ENCODE peak calls at places on chromosomes 3 and 15, in five cellular contexts. Y is heart right ventricle, Q is upper lobe of right lung, F is gastrocnemius medialis, A is Panc1. H is an unnamed sample.

GRCh38 chr3:185131602-185132256 is 21.1 kb downstream of the C3orf70 start:
- DNase-seq in Y (no peak), Q (no peak), F (no peak), A (no peak), H (no peak)

GRCh38 chr3:65433480-65433879 is 605.2 kb downstream of the MAGI1 start:
- DNase-seq in Y (no peak), Q (no peak), F (no peak), A (no peak), H (no peak)

GRCh38 chr3:123584284-123584987 is 417 bp downstream of the HACD2 start:
- DNase-seq in Y (peak; percentile 47), Q (no peak), F (peak; percentile 50), A (no peak), H (peak; percentile 67)

GRCh38 chr15:82663186-82663600 is 16.0 kb upstream of the CPEB1 start:
- DNase-seq in Y (peak; percentile 26), Q (no peak), F (no peak), A (no peak), H (no peak)

GRCh38 chr15:25248583-25249235 is 190.1 kb downstream of the UBE3A start:
- DNase-seq in Y (peak; percentile 1), Q (peak; percentile 54), F (peak; percentile 6), A (no peak), H (peak; percentile 8)

GRCh38 chr15:46312133-46312740 is 677.4 kb downstream of the SQOR start:
- DNase-seq in Y (peak; percentile 73), Q (peak; percentile 64), F (peak; percentile 31), A (peak; percentile 36), H (peak; percentile 47)

GRCh38 chr3:27545061-27545460 is 60.9 kb upstream of the SLC4A7 start:
- DNase-seq in Y (no peak), Q (no peak), F (no peak), A (no peak), H (no peak)

GRCh38 chr3:53169045-53169831 is 8.2 kb downstream of the PRKCD start:
- DNase-seq in Y (no peak), Q (peak; percentile 76), F (no peak), A (no peak), H (no peak)

GRCh38 chr3:154220462-154220861 is 99.3 kb downstream of the ARHGEF26 start:
- DNase-seq in Y (no peak), Q (no peak), F (no peak), A (no peak), H (no peak)

GRCh38 chr3:172915911-172916514 is 165.5 kb downstream of the ECT2 start:
- DNase-seq in Y (no peak), Q (no peak), F (no peak), A (no peak), H (no peak)

GRCh38 chr3:17808994-17809393 is 66.6 kb upstream of the TBC1D5 start:
- DNase-seq in Y (no peak), Q (no peak), F (no peak), A (no peak), H (no peak)

GRCh38 chr3:29537889-29538609 is 257.2 kb downstream of the RBMS3 start:
- DNase-seq in Y (no peak), Q (no peak), F (no peak), A (no peak), H (no peak)

GRCh38 chr3:128849776-128850542 is 29.5 kb upstream of the ACAD9 start:
- DNase-seq in Y (no peak), Q (no peak), F (no peak), A (no peak), H (no peak)

GRCh38 chr3:127479449-127479848 is 111.1 kb downstream of the TPRA1 start:
- DNase-seq in Y (no peak), Q (peak; percentile 63), F (no peak), A (no peak), H (peak; percentile 32)

GRCh38 chr3:45848392-45848791 is 6.5 kb upstream of the LZTFL1 start:
- DNase-seq in Y (no peak), Q (no peak), F (no peak), A (no peak), H (no peak)

GRCh38 chr3:53800041-53800440 is 46.2 kb downstream of the CHDH start:
- DNase-seq in Y (no peak), Q (no peak), F (no peak), A (no peak), H (no peak)

GRCh38 chr3:53180305-53181023 is 19.5 kb downstream of the PRKCD start:
- DNase-seq in Y (no peak), Q (peak; percentile 73), F (no peak), A (no peak), H (no peak)

GRCh38 chr15:97009036-97009555 is 678.6 kb downstream of the NR2F2 start:
- DNase-seq in Y (no peak), Q (no peak), F (no peak), A (no peak), H (no peak)

GRCh38 chr3:111923821-111924220 is 55.0 kb upstream of the ABHD10 start:
- DNase-seq in Y (no peak), Q (no peak), F (no peak), A (no peak), H (no peak)

GRCh38 chr3:30747771-30748281 is 141.4 kb downstream of the TGFBR2 start:
- DNase-seq in Y (no peak), Q (no peak), F (no peak), A (no peak), H (no peak)

GRCh38 chr3:186432189-186432588 is 70.2 kb upstream of the DGKG start:
- DNase-seq in Y (no peak), Q (no peak), F (no peak), A (no peak), H (no peak)

GRCh38 chr15:79089890-79090486 is 592 bp downstream of the RASGRF1 start:
- DNase-seq in Y (no peak), Q (peak; percentile 59), F (no peak), A (no peak), H (no peak)

DNA sequence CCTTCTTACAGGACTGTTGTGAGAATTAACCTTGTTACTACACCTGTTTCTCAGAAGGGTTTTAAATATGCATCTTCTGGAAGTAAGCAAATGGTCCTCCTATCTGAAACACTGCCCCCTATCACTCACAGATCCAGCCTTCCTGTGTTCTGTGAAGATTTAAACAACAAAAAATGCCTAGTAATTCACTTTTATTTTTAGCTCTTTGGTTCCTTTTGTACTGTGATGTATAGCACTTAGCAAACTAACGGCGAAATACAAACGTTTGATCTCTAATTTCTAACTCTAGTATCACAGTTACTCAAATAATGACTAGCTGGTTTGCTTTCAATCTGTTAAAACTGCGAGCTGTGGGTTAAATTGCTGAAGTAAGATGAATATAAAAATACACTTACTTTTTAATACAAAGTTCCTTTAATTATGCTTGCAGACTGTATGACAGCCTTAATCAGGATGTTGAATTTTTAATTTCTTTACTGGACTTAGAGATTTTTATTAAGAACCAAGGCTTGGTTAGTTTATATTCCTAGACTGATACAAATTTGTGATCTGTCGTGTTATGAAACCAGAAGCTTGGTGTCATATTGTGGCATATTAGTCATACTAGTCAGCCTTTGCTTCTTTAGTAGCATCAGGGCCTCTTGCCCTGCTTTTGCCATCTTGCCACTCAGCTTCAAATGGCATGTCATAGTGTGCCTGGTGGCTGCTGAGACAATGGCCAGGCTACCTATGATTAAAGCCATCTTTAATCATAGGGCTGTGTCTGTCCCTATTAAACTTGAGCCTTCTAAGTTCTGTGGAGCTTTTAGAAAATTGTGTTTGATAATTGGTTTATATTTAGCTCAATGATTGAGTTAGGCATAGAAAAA is 9.2 kb downstream of the EIF3J start:
- DNase-seq in Y (peak; percentile 18), Q (no peak), F (peak; percentile 75), A (no peak), H (no peak)
- TF ChIP-seq CTCF in Y (peak; percentile 27), Q (peak; percentile 22), F (peak; percentile 9), A (peak; percentile 59), H (no peak)

GRCh38 chr15:43520138-43520537 is 2.7 kb downstream of the MAP1A start:
- DNase-seq in Y (no peak), Q (peak; percentile 31), F (no peak), A (no peak), H (no peak)

GRCh38 chr15:43517354-43518072 is at the start of gene MAP1A:
- DNase-seq in Y (peak; percentile 71), Q (peak; percentile 64), F (no peak), A (no peak), H (peak; percentile 61)

GRCh38 chr15:43518073-43518761 is 809 bp downstream of the MAP1A start:
- DNase-seq in Y (peak; percentile 17), Q (peak; percentile 58), F (no peak), A (no peak), H (no peak)

GRCh38 chr15:43521419-43521818 is 4.0 kb downstream of the MAP1A start:
- DNase-seq in Y (no peak), Q (peak; percentile 33), F (no peak), A (no peak), H (no peak)

GRCh38 chr15:43519207-43519606 is 1.8 kb downstream of the MAP1A start:
- DNase-seq in Y (no peak), Q (peak; percentile 44), F (no peak), A (no peak), H (no peak)
- H3K4me3 ChIP-seq in Y (no peak overlapping the region), Q (no peak overlapping the region), F (no peak overlapping the region), A (no peak overlapping the region), H (peak overlapping the region; percentile 66)

GRCh38 chr15:40243126-40243810 is 4.4 kb downstream of the PAK6 start:
- DNase-seq in Y (no peak), Q (no peak), F (no peak), A (no peak), H (no peak)
- H3K4me1 ChIP-seq in Y (peaks cover 9% of the 10 kb centered on the region), Q (no peaks in the 10 kb centered on the region), F (no peaks in the 10 kb centered on the region), A (peaks cover 16% of the 10 kb centered on the region), H (peaks cover 11% of the 10 kb centered on the region)

DNA sequence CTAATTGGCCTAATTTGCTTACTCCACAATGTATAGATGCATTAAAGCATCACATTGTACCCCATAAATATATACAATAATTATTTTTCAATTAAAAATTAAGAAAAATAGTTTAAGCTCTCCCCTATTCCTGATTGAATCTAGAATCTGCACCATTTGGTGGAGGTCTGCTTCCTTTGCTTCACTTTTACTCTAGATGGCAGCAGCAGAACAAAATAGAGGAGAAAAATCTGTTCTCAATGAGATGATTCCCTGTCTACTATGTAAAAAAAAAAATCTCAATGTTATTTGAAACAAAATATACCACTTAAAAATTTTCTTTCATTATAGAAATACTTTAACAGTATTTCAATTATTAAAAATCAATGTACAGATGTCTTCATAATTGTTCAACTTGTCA is 109.6 kb upstream of the FXR1 start:
- DNase-seq in Y (no peak), Q (no peak), F (no peak), A (peak; percentile 10), H (no peak)
- TF ChIP-seq CTCF in Y (peak; percentile 71), Q (peak; percentile 44), F (peak; percentile 34), A (peak; percentile 74), H (peak; percentile 67)

DNA sequence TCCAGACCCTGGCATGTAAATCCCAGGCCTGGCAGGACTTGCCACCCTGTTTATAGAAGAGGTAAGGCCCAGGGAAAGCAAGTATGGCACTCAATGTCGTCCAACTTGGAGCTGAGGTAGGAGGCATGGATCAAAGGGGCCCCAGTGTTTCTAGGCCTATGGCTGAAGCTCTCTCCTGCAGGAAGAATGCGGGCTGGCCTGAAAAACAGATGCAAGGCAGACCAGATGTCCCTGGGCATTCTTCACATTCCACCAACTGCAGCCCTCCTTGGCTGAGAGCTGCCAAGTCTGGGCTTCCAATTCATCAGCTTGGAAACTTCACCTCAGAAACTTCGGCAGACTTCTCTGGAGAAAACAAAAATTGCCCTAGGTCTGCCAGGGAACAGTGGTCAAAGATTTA is 22.2 kb downstream of the MESD start:
- DNase-seq in Y (no peak), Q (no peak), F (no peak), A (no peak), H (no peak)
- H3K4me3 ChIP-seq in Y (no peak overlapping the region), Q (no peak overlapping the region), F (no peak overlapping the region), A (no peak overlapping the region), H (no peak overlapping the region)